ENCODE peak calls at places on chromosomes 3 and 15, in six cellular contexts. B is HepG2, M is GM12878, N is H1, V is GM12892, J is K562. C is an unnamed sample.

GRCh38 chr15:40902605-40903561 is 8.6 kb downstream of the VPS18 start:
- DNase-seq in N (no peak), J (no peak), V (no peak), B (no peak), M (no peak), C (no peak)

GRCh38 chr3:127536818-127537810 is 53.4 kb downstream of the TPRA1 start:
- DNase-seq in B (no peak), M (no peak), N (no peak), V (no peak), J (no peak), C (no peak)

GRCh38 chr3:128432898-128433629 is 33.6 kb downstream of the DNAJB8 start:
- DNase-seq in J (peak), B (no peak), V (no peak), M (no peak), N (no peak), C (no peak)

GRCh38 chr3:188220988-188221818 is 67.2 kb downstream of the LPP start:
- DNase-seq in N (no peak), B (peak), V (no peak), J (no peak), M (no peak), C (no peak)

GRCh38 chr3:44476181-44476599 is 1.3 kb downstream of the ZNF445 start:
- DNase-seq in B (no peak), N (no peak), J (no peak), M (no peak), V (no peak), C (no peak)

GRCh38 chr15:58401991-58402649 is 29.7 kb upstream of the LIPC start:
- DNase-seq in B (no peak), V (no peak), M (no peak), N (no peak), J (no peak), C (no peak)

GRCh38 chr3:53503185-53503584 is 8.8 kb downstream of the CACNA1D start:
- DNase-seq in J (no peak), N (no peak), B (no peak), M (no peak), V (no peak), C (no peak)

GRCh38 chr3:10204921-10205320 is 40.2 kb downstream of the IRAK2 start:
- DNase-seq in J (no peak), M (no peak), N (no peak), V (no peak), B (no peak), C (no peak)

GRCh38 chr3:111315911-111316310 is 226.1 kb upstream of the CD96 start:
- DNase-seq in B (no peak), V (no peak), J (no peak), N (no peak), M (no peak), C (no peak)

GRCh38 chr3:187491371-187491770 is 123.2 kb downstream of the RTP4 start:
- DNase-seq in B (no peak), M (no peak), J (no peak), V (no peak), N (no peak), C (no peak)

GRCh38 chr3:152382312-152383135 is 113.8 kb downstream of the MBNL1 start:
- DNase-seq in J (no peak), V (no peak), N (no peak), B (no peak), M (no peak), C (no peak)

GRCh38 chr3:16357698-16358097 is 92.7 kb downstream of the OXNAD1 start:
- DNase-seq in N (no peak), M (no peak), B (no peak), J (no peak), V (no peak), C (no peak)

GRCh38 chr3:111321786-111322185 is 220.2 kb upstream of the CD96 start:
- DNase-seq in N (no peak), B (no peak), V (no peak), M (no peak), J (no peak), C (no peak)

GRCh38 chr15:66766282-66767228 is 64.5 kb downstream of the SMAD6 start:
- DNase-seq in B (no peak), J (no peak), N (no peak), V (no peak), M (no peak), C (no peak)

GRCh38 chr3:147113293-147114045 is 292.9 kb downstream of the ZIC4 start:
- DNase-seq in N (no peak), V (no peak), M (no peak), J (no peak), B (no peak), C (no peak)

GRCh38 chr3:12750223-12750622 is 8.8 kb downstream of the TMEM40 start:
- DNase-seq in N (no peak), B (peak), M (no peak), J (peak), V (no peak), C (no peak)

GRCh38 chr3:81279481-81280273 is 481.8 kb downstream of the GBE1 start:
- DNase-seq in V (no peak), N (no peak), B (no peak), J (no peak), M (no peak), C (no peak)

DNA sequence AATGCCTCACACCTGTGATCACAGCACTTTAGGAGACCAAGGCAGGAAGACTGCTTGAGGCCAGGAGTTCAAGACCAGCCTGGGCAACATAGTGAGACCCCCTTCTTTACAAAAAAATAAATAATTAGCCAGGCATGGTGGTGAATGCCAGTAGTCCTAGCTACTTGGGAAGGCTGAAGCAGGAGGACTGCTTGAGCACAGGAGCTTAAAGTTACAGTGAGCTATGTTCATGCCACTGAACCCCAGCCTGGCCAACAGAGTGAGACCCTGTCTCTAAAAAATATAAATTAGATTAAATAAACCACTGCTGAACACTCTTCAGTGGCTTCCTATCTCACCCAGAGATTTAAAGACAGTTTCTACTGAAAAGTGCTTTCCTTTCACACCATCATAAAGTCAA is 6.2 kb downstream of the IFT80 start:
- DNase-seq in V (no peak), N (no peak), M (no peak), B (no peak), J (no peak), C (no peak)
- TF ChIP-seq POLR2A in V (no peak), N (no peak), M (no peak), B (no peak), J (no peak), C (no peak)

GRCh38 chr3:150225986-150226385 is 182.1 kb upstream of the TSC22D2 start:
- DNase-seq in M (no peak), B (no peak), V (no peak), J (no peak), N (no peak), C (no peak)

GRCh38 chr3:150223568-150223967 is 184.5 kb upstream of the TSC22D2 start:
- DNase-seq in N (no peak), M (no peak), V (no peak), J (no peak), B (no peak), C (no peak)

GRCh38 chr3:150230037-150230436 is 178.1 kb upstream of the TSC22D2 start:
- DNase-seq in V (no peak), J (no peak), N (no peak), B (no peak), M (no peak), C (no peak)

GRCh38 chr3:150223090-150223489 is 185.0 kb upstream of the TSC22D2 start:
- DNase-seq in M (no peak), B (no peak), J (no peak), V (no peak), N (no peak), C (no peak)

DNA sequence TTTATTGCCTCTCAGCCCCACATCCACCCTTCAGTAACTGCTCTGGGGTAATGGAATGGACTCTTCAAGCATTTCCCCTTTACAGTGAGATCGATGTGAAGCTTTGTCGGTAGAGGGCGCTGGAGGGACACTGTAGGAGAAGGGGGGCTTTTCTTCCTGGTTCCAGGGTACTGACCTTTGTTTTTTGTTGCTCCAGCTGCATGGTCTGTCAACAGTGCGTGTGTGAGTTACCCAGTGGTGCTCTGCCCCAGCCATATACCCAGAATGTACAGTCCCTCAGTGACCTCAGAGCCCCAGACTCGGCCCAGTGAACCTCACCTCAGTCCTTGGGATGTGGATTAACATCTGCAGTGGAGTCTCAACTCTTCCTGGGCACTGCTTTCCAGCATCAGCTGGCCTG is 180.3 kb upstream of the TSC22D2 start:
- DNase-seq in M (no peak), B (peak), N (peak), J (peak), V (no peak), C (peak)
- TF ChIP-seq TAF1 in M (no peak), B (no peak), N (no peak), J (no peak), V (no peak), C (no peak)

GRCh38 chr15:52006702-52007340 is 12.2 kb upstream of the MAPK6 start:
- DNase-seq in N (no peak), M (peak), B (no peak), J (no peak), V (no peak), C (no peak)
- TF ChIP-seq POLR2AphosphoS5 in N (no peak), M (no peak), B (no peak), J (no peak), V (peak), C (peak)

DNA sequence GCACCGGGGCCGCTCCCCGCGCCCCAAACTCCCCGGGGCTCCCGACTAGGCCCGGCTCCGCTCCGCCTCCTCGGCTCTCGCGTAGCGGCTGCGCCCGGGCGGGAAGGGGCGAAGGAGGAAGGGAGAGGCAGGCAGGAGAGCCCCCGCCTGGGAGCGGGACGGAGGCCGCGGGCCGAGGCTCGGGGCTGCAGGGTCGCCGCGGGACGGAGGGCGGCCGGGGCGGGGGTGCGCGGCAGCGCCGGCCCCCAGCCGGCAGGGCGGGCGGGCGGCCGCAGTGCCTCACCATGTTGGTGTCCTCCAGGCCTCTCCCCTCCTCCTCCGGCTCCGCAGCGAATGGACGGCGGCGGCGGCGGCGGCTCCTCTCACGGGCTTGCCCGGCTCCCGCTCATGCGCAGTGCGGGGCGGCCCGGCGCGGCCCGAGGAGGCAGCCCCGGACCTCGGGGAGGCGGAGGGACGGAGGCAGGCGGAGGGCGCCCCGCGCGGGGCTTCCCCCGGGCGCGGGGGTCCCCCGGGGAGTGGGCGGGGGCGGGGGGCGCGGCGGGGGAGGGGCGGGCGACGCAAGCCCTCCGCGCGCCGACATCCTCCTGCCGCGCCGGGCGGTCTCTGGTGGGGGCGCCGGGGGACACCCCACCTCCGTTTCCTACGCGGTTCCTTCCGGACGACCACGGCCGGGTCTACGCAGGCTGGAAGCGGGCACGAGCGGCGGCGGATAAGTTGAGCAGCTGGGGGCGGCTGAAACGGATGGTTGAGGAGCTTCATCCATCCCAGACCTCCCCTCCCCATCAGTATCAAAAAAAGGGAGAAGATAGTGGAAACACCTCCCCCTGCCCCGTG is at the start of gene DCUN1D1:
- DNase-seq in B (peak), M (peak), J (peak), V (peak), N (peak), C (peak)
- TF ChIP-seq POLR2A in B (peak), M (peak), J (no peak), V (peak), N (peak), C (no peak)

GRCh38 chr15:68833734-68834334 is 13.1 kb upstream of the ANP32A start:
- DNase-seq in M (no peak), J (no peak), N (no peak), B (no peak), V (no peak), C (no peak)
- TF ChIP-seq TAF1 in M (no peak), J (no peak), N (no peak), B (no peak), V (no peak), C (no peak)

DNA sequence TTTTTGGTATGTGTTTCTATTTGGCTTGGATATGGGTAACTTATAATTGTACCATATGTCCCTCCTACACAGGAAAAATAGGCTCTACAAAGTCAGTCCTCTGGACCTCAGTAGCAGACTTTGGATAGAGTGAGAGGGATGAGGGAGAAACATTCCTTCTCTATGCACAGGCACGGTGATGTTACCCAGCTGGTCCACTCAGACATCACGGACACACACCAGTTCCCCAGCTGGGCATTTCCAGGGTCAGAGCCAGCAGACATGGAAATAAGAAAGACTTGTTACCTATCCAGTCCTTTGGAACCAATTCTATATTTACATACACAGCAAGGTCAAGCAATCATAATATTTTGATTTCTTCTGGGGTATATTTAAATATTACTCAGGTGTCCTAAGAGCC is 433.1 kb upstream of the KCNMB2 start:
- DNase-seq in M (no peak), N (no peak), B (no peak), V (no peak), J (no peak), C (no peak)
- TF ChIP-seq POLR2AphosphoS5 in M (no peak), N (no peak), B (no peak), V (no peak), J (no peak), C (no peak)

GRCh38 chr3:149970716-149971402 is at the start of gene PFN2:
- DNase-seq in B (peak), N (no peak), V (peak), J (peak), M (no peak), C (peak)
- TF ChIP-seq POLR2A in B (peak), N (peak), V (no peak), J (no peak), M (peak), C (no peak)

GRCh38 chr15:53962646-53963561 is 15.3 kb upstream of the UNC13C start:
- DNase-seq in B (peak), V (no peak), J (no peak), N (no peak), M (no peak), C (no peak)
- TF ChIP-seq TAF1 in B (no peak), V (no peak), J (no peak), N (no peak), M (no peak), C (no peak)